ENCODE peak calls at places on chromosomes 7 and 10, in six cellular contexts. B is lower lobe of right lung, E is ovary, A is AG04450, R is H9, Z is A549. D is an unnamed sample.

GRCh38 chr10:57692255-57692980 is 575.3 kb downstream of the IPMK start:
- DNase-seq in B (no peak), Z (peak; percentile 69), E (no peak), A (no peak), R (no peak), D (no peak)

GRCh38 chr7:118222591-118222990 is 1.9 kb upstream of the ANKRD7 start:
- DNase-seq in B (no peak), Z (no peak), E (no peak), A (no peak), R (no peak), D (no peak)

GRCh38 chr10:124138883-124139348 is 45.5 kb upstream of the CHST15 start:
- DNase-seq in E (no peak), A (no peak), Z (no peak), R (no peak), B (no peak), D (no peak)

GRCh38 chr10:70370766-70371165 is 11.7 kb downstream of the LRRC20 start:
- DNase-seq in E (no peak), B (no peak), Z (no peak), R (no peak), A (no peak), D (no peak)

GRCh38 chr10:54613162-54613561 is 187.9 kb downstream of the PCDH15 start:
- DNase-seq in R (no peak), A (no peak), Z (peak; percentile 4), E (no peak), B (no peak), D (no peak)

GRCh38 chr10:87960230-87960629 is 96.8 kb downstream of the PTEN start:
- DNase-seq in E (no peak), R (no peak), B (no peak), A (no peak), Z (peak; percentile 79), D (no peak)

GRCh38 chr10:68330852-68331454 is 911 bp upstream of the HNRNPH3 start:
- DNase-seq in E (peak; percentile 57), B (no peak), Z (peak; percentile 24), R (peak; percentile 29), A (no peak), D (no peak)

GRCh38 chr10:130623680-130624271 is 487.6 kb downstream of the GLRX3 start:
- DNase-seq in R (peak; percentile 46), A (no peak), E (no peak), B (no peak), Z (no peak), D (no peak)

GRCh38 chr7:13115829-13116228 is 428.4 kb downstream of the ARL4A start:
- DNase-seq in R (no peak), B (no peak), E (no peak), A (no peak), Z (no peak), D (no peak)

GRCh38 chr10:112137381-112137987 is 46.1 kb downstream of the GPAM start:
- DNase-seq in B (peak; percentile 73), A (peak; percentile 16), R (peak; percentile 91), Z (peak; percentile 60), E (peak; percentile 61), D (peak; percentile 82)

GRCh38 chr10:124459395-124459794 is 2.2 kb upstream of the LHPP start:
- DNase-seq in E (no peak), Z (no peak), A (no peak), B (no peak), R (no peak), D (no peak)

GRCh38 chr7:40221836-40222235 is 87.0 kb downstream of the SUGCT start:
- DNase-seq in A (peak; percentile 70), B (no peak), R (no peak), Z (no peak), E (no peak), D (no peak)

GRCh38 chr7:138116156-138116555 is 39.9 kb downstream of the AKR1D1 start:
- DNase-seq in Z (peak; percentile 40), R (no peak), E (no peak), A (no peak), B (no peak), D (no peak)

GRCh38 chr10:117651121-117651520 is 108.6 kb downstream of the EMX2 start:
- DNase-seq in E (no peak), B (no peak), R (no peak), Z (no peak), A (no peak), D (no peak)

GRCh38 chr7:40799493-40800406 is 664.9 kb downstream of the SUGCT start:
- DNase-seq in R (no peak), Z (no peak), E (no peak), B (no peak), A (no peak), D (no peak)

GRCh38 chr7:91945476-91945875 is 4.8 kb downstream of the AKAP9 start:
- DNase-seq in B (no peak), A (peak; percentile 38), E (peak; percentile 43), Z (peak; percentile 74), R (no peak), D (no peak)

GRCh38 chr10:116974442-116975005 is 30.5 kb downstream of the SHTN1 start:
- DNase-seq in A (peak; percentile 60), B (no peak), E (no peak), R (no peak), Z (peak; percentile 45), D (no peak)

GRCh38 chr10:79345241-79346011 is 1.8 kb upstream of the PPIF start:
- DNase-seq in Z (no peak), B (no peak), R (peak; percentile 14), A (no peak), E (peak; percentile 18), D (no peak)

GRCh38 chr7:138226001-138226476 is 149.8 kb downstream of the AKR1D1 start:
- DNase-seq in R (no peak), A (no peak), B (no peak), Z (no peak), E (no peak), D (no peak)

GRCh38 chr10:133527779-133528271 is 662 bp downstream of the CYP2E1 start:
- DNase-seq in Z (no peak), A (no peak), E (no peak), R (no peak), B (no peak), D (no peak)

GRCh38 chr7:158355456-158356065 is 232.1 kb downstream of the PTPRN2 start:
- DNase-seq in R (peak; percentile 72), A (no peak), B (no peak), Z (peak; percentile 20), E (no peak), D (no peak)
- TF ChIP-seq CTCF in R (peak; percentile 75), A (no peak), B (no peak), Z (no peak), E (no peak), D (no peak)

GRCh38 chr10:69333205-69333604 is 54.9 kb downstream of the HK1 start:
- DNase-seq in B (peak; percentile 72), E (no peak), R (peak; percentile 81), A (no peak), Z (no peak), D (no peak)
- TF ChIP-seq CTCF in B (peak; percentile 39), E (no peak), R (peak; percentile 66), A (peak; percentile 44), Z (no peak), D (no peak)

GRCh38 chr10:105971460-105971859 is 1193.0 kb downstream of the SORCS1 start:
- DNase-seq in E (no peak), B (no peak), Z (no peak), R (no peak), A (no peak), D (no peak)

GRCh38 chr10:105969884-105970377 is 1194.6 kb downstream of the SORCS1 start:
- DNase-seq in Z (no peak), B (no peak), E (no peak), R (no peak), A (no peak), D (no peak)

GRCh38 chr10:105973912-105974311 is 1190.6 kb downstream of the SORCS1 start:
- DNase-seq in A (no peak), Z (no peak), B (no peak), R (no peak), E (no peak), D (no peak)

GRCh38 chr10:105973252-105973877 is 1191.1 kb downstream of the SORCS1 start:
- DNase-seq in A (no peak), Z (no peak), B (no peak), E (no peak), R (no peak), D (no peak)

DNA sequence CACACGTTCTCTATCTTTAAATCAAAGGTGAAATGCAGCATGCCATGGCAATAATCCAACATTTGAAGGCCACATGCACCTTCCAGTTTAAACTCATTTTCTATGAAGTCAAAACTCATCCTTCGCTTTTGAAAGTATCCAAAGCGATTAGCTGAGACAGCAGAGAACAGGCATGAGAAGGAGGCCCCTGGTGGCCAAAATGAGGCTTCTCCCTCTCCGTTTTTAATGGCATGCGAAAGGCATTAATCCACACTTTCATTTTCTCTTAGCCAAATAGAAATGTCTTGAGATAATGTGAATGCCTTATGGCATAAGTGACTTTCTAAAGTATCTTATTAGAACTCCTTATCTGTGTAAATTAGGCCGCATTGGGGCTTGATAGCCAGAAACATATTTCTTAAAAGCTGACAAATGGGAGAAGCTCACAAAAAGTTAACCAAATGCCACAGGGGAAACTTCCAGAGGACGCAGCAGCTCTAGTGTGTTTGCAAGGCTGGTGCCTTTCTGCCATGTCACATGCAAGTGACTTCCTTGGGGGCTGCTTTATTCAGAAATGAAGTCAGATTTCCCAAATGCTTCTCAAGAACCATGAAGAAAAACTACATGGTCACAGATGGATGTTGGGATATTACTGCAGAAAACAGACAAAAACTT is 1189.6 kb downstream of the SORCS1 start:
- DNase-seq in R (peak; percentile 47), A (no peak), B (no peak), Z (peak; percentile 2), E (no peak), D (no peak)
- TF ChIP-seq CTCF in R (peak; percentile 80), A (peak; percentile 47), B (peak; percentile 61), Z (no peak), E (peak; percentile 15), D (no peak)

GRCh38 chr7:107643407-107643806 is 17.2 kb upstream of the SLC26A4 start:
- DNase-seq in Z (no peak), B (no peak), E (no peak), A (no peak), R (no peak), D (no peak)
- TF ChIP-seq CTCF in Z (no peak), B (no peak), E (no peak), A (peak; percentile 55), R (peak; percentile 44), D (no peak)

DNA sequence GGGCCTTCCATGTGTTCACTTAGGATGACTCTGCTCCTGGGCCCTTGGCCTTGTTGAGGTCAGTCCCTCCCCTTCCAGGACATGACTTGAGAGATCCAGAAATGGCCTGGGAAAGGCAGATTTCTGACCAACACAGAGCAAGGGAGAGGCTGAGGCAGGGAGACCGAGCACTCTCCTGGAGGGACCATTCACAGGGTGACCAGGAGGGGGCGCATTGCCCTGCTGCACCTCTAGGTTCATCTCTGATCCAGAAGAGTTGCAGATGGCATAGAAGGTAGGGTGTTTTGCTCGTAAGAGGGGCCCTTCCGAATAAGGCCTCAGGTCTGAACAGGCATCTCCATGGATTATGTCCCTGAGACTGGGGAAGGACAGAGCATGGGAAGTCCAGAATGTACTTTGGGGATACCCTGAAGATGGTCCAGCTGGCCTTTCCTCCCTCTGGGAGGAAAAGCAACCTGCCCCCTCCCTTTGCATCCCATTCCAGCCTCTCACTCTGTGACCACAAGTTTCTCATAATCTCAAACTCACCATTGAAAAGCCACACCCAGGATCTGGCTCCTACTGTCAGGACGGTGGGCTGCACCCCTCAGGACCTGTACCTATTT is 6.6 kb downstream of the DMBT1 start:
- DNase-seq in E (no peak), R (peak; percentile 64), A (no peak), B (no peak), Z (peak; percentile 31), D (peak; percentile 41)
- TF ChIP-seq CTCF in E (no peak), R (peak; percentile 78), A (peak; percentile 54), B (peak; percentile 56), Z (peak; percentile 42), D (peak; percentile 39)